ENCODE peak calls at places on chromosomes 13 and 19, in ten cellular contexts. T is colonic mucosa, N is thoracic aorta, F is left ventricle myocardium inferior, A is adrenal gland, V is aorta, G is psoas muscle, X is thyroid gland, J is testis, H is gastrocnemius medialis. B is an unnamed sample.
A peak's percentile ranks its signal among the peaks of the same experiment; 100 is the strongest.

GRCh38 chr13:100176781-100177389 is 88.0 kb downstream of the PCCA start:
- DNase-seq in A (no peak), N (no peak), F (no peak), V (no peak), G (no peak), T (no peak), H (no peak), X (no peak), J (no peak), B (no peak)

GRCh38 chr13:104021806-104022397 is 955.7 kb upstream of the SLC10A2 start:
- DNase-seq in H (no peak), A (no peak), G (no peak), J (no peak), V (no peak), T (no peak), N (no peak), X (no peak), F (no peak), B (no peak)

GRCh38 chr13:83086948-83087347 is 795.3 kb downstream of the SLITRK1 start:
- DNase-seq in A (no peak), T (no peak), N (no peak), G (no peak), H (no peak), J (no peak), F (no peak), V (no peak), X (no peak), B (no peak)

GRCh38 chr13:72205773-72206172 is 338.8 kb upstream of the DACH1 start:
- DNase-seq in J (no peak), F (no peak), T (no peak), G (no peak), N (no peak), X (no peak), V (no peak), H (no peak), A (no peak), B (no peak)

GRCh38 chr13:36548129-36548528 is 115.8 kb downstream of the CCNA1 start:
- DNase-seq in N (no peak), A (no peak), T (no peak), J (no peak), F (peak; percentile 16), G (no peak), X (peak; percentile 65), V (no peak), H (no peak), B (no peak)

GRCh38 chr19:44671400-44671799 is at the start of gene CEACAM19:
- DNase-seq in A (no peak), G (no peak), F (no peak), J (no peak), V (no peak), N (no peak), H (no peak), X (peak; percentile 35), T (no peak), B (no peak)

GRCh38 chr19:55867101-55867500 is 30.8 kb downstream of the NLRP4 start:
- DNase-seq in G (no peak), A (no peak), X (no peak), N (no peak), T (no peak), H (no peak), J (no peak), V (no peak), F (no peak), B (no peak)

GRCh38 chr13:20960663-20961309 is 58.2 kb upstream of the XPO4 start:
- DNase-seq in T (peak; percentile 29), G (no peak), F (no peak), J (no peak), N (no peak), X (peak; percentile 25), V (no peak), H (peak; percentile 24), A (no peak), B (no peak)

GRCh38 chr19:6126335-6126974 is 9.0 kb upstream of the ACSBG2 start:
- DNase-seq in N (no peak), J (no peak), T (no peak), X (no peak), G (no peak), V (no peak), A (no peak), H (no peak), F (no peak), B (peak; percentile 16)

GRCh38 chr13:74025369-74025768 is 108.8 kb downstream of the KLF12 start:
- DNase-seq in F (no peak), T (no peak), X (no peak), H (no peak), A (no peak), G (no peak), N (no peak), J (no peak), V (no peak), B (no peak)

GRCh38 chr19:38736036-38736412 is 8.2 kb downstream of the CAPN12 start:
- DNase-seq in H (no peak), G (no peak), N (no peak), V (peak; percentile 89), X (peak; percentile 72), F (peak; percentile 33), A (peak; percentile 78), T (peak; percentile 57), J (peak; percentile 54), B (peak; percentile 70)

GRCh38 chr13:99040536-99041141 is 62.8 kb upstream of the DOCK9 start:
- DNase-seq in J (no peak), N (no peak), A (no peak), G (no peak), X (no peak), V (no peak), F (no peak), T (no peak), H (no peak), B (no peak)

GRCh38 chr13:76725211-76725610 is 161.0 kb downstream of the KCTD12 start:
- DNase-seq in N (no peak), H (no peak), G (no peak), X (no peak), F (no peak), V (no peak), A (no peak), T (no peak), J (no peak), B (no peak)

GRCh38 chr13:29847501-29847983 is 2.9 kb downstream of the UBL3 start:
- DNase-seq in X (peak; percentile 40), A (peak; percentile 60), N (no peak), J (peak; percentile 43), T (peak; percentile 45), G (no peak), H (no peak), V (no peak), F (no peak), B (peak; percentile 35)

GRCh38 chr13:71865858-71866172 is 1.2 kb downstream of the DACH1 start:
- DNase-seq in T (peak; percentile 26), A (no peak), V (peak; percentile 70), X (peak; percentile 2), G (no peak), H (no peak), J (no peak), F (peak; percentile 18), N (no peak), B (no peak)

DNA sequence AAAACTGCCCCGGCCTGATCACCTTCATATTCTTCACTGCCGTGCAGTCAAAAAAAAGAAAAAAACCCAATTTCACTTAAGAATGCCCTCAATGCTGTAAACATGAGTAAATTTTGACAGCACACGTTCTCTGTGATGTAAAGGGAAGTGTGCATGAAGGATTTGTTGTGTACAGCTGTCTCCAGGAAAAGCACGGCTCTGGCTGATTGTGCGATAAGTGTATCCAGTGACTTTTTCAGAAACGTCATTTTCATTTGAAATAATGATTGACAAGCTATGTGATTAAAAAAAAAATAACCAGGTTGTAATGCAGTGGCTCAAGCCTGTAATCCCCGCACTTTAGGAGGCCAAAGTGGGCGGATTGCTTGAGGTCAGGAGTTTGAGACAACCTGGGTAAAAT is 39.6 kb downstream of the ANKRD10 start:
- DNase-seq in F (no peak), G (no peak), A (no peak), H (no peak), N (no peak), J (no peak), X (no peak), T (no peak), V (no peak), B (no peak)
- H3K4me3 ChIP-seq in F (peak overlapping the region; percentile 63), G (peak overlapping the region; percentile 56), A (peak overlapping the region; percentile 51), H (peak overlapping the region; percentile 56), N (peak overlapping the region; percentile 66), J (no peak overlapping the region), X (peak overlapping the region; percentile 10), T (peak overlapping the region; percentile 22), V (no peak overlapping the region), B (no peak overlapping the region)

GRCh38 chr19:51796195-51796679 is 1.3 kb downstream of the FPR3 start:
- DNase-seq in A (no peak), V (no peak), N (no peak), J (no peak), H (no peak), G (no peak), T (no peak), X (no peak), F (no peak), B (peak; percentile 64)
- H3K27ac ChIP-seq in A (peak overlapping the region; percentile 86), V (no peak overlapping the region), N (no peak overlapping the region), J (peak overlapping the region; percentile 82), H (no peak overlapping the region), G (no peak overlapping the region), T (no peak overlapping the region), X (no peak overlapping the region), F (peak overlapping the region; percentile 97), B (peak overlapping the region; percentile 6)

GRCh38 chr19:7692417-7693088 is 9.4 kb downstream of the FCER2 start:
- DNase-seq in V (no peak), J (no peak), F (no peak), X (no peak), H (no peak), N (no peak), G (no peak), T (no peak), A (no peak), B (no peak)

GRCh38 chr19:7690779-7691258 is 10.2 kb downstream of the TRAPPC5 start:
- DNase-seq in F (no peak), J (no peak), V (no peak), A (no peak), H (no peak), N (no peak), X (no peak), G (no peak), T (no peak), B (no peak)

GRCh38 chr19:7697721-7698287 is 4.1 kb downstream of the FCER2 start:
- DNase-seq in V (no peak), X (no peak), H (no peak), N (no peak), G (no peak), F (no peak), A (no peak), T (no peak), J (no peak), B (no peak)

GRCh38 chr19:7691497-7691896 is 10.4 kb downstream of the FCER2 start:
- DNase-seq in J (no peak), G (no peak), H (no peak), X (no peak), V (no peak), T (no peak), A (no peak), N (no peak), F (no peak), B (no peak)

GRCh38 chr19:7694499-7694898 is 7.4 kb downstream of the FCER2 start:
- DNase-seq in V (no peak), H (no peak), J (no peak), X (no peak), N (no peak), T (no peak), A (no peak), F (no peak), G (no peak), B (no peak)
- H3K27me3 ChIP-seq in V (no peaks in the 10 kb centered on the region), H (peaks cover 3% of the 10 kb centered on the region), J (no peaks in the 10 kb centered on the region), X (no peaks in the 10 kb centered on the region), N (no peaks in the 10 kb centered on the region), T (no peaks in the 10 kb centered on the region), A (peaks cover 5% of the 10 kb centered on the region), F (peaks cover 84% of the 10 kb centered on the region), G (no peaks in the 10 kb centered on the region), B (peaks cover 5% of the 10 kb centered on the region)

GRCh38 chr13:46575321-46575721 is 22.4 kb downstream of the LRCH1 start:
- DNase-seq in J (no peak), G (no peak), T (no peak), N (no peak), X (no peak), V (no peak), F (no peak), H (no peak), A (no peak), B (no peak)
- H3K4me3 ChIP-seq in J (no peak overlapping the region), G (no peak overlapping the region), T (no peak overlapping the region), N (no peak overlapping the region), X (no peak overlapping the region), V (no peak overlapping the region), F (no peak overlapping the region), H (no peak overlapping the region), A (no peak overlapping the region), B (no peak overlapping the region)

B was measured in body of pancreas.